ENCODE peak calls at places on chromosomes 5 and 9, in five cellular contexts. One of them, this sample, is unnamed.

GRCh38 chr9:385818-386398 is 171.2 kb downstream of the DOCK8 start:
- DNase-seq in CD4-positive, CD25-positive, alpha-beta regulatory T cell: peak; percentile 36
- DNase-seq in stimulated activated CD8-positive, alpha-beta memory T cell treated with anti-CD3 and anti-CD28 coated beads, Interleukin-15, amount 100 ng/mL, for 4 hours: no peak
- DNase-seq in GM03348: peak; percentile 74
- DNase-seq in EL: peak; percentile 46
- DNase-seq in this sample: no peak

GRCh38 chr5:129904667-129905466 is 602 bp downstream of the CHSY3 start:
- DNase-seq in CD4-positive, CD25-positive, alpha-beta regulatory T cell: no peak
- DNase-seq in stimulated activated CD8-positive, alpha-beta memory T cell treated with anti-CD3 and anti-CD28 coated beads, Interleukin-15, amount 100 ng/mL, for 4 hours: no peak
- DNase-seq in GM03348: peak; percentile 50
- DNase-seq in EL: peak; percentile 13
- DNase-seq in this sample: no peak

GRCh38 chr5:180012316-180012715 is 59.2 kb downstream of the RNF130 start:
- DNase-seq in CD4-positive, CD25-positive, alpha-beta regulatory T cell: no peak
- DNase-seq in stimulated activated CD8-positive, alpha-beta memory T cell treated with anti-CD3 and anti-CD28 coated beads, Interleukin-15, amount 100 ng/mL, for 4 hours: no peak
- DNase-seq in GM03348: no peak
- DNase-seq in EL: no peak
- DNase-seq in this sample: no peak

GRCh38 chr5:159928122-159928960 is 12.1 kb downstream of the ADRA1B start:
- DNase-seq in CD4-positive, CD25-positive, alpha-beta regulatory T cell: no peak
- DNase-seq in stimulated activated CD8-positive, alpha-beta memory T cell treated with anti-CD3 and anti-CD28 coated beads, Interleukin-15, amount 100 ng/mL, for 4 hours: no peak
- DNase-seq in GM03348: peak; percentile 90
- DNase-seq in EL: peak; percentile 89
- DNase-seq in this sample: no peak

GRCh38 chr5:68648944-68649874 is 433.7 kb downstream of the PIK3R1 start:
- DNase-seq in CD4-positive, CD25-positive, alpha-beta regulatory T cell: no peak
- DNase-seq in stimulated activated CD8-positive, alpha-beta memory T cell treated with anti-CD3 and anti-CD28 coated beads, Interleukin-15, amount 100 ng/mL, for 4 hours: no peak
- DNase-seq in GM03348: no peak
- DNase-seq in EL: no peak
- DNase-seq in this sample: no peak

GRCh38 chr5:65108786-65109743 is 340.3 kb downstream of the CWC27 start:
- DNase-seq in CD4-positive, CD25-positive, alpha-beta regulatory T cell: no peak
- DNase-seq in stimulated activated CD8-positive, alpha-beta memory T cell treated with anti-CD3 and anti-CD28 coated beads, Interleukin-15, amount 100 ng/mL, for 4 hours: no peak
- DNase-seq in GM03348: no peak
- DNase-seq in EL: peak; percentile 76
- DNase-seq in this sample: no peak

GRCh38 chr5:43647789-43648188 is 44.8 kb downstream of the NNT start:
- DNase-seq in CD4-positive, CD25-positive, alpha-beta regulatory T cell: no peak
- DNase-seq in stimulated activated CD8-positive, alpha-beta memory T cell treated with anti-CD3 and anti-CD28 coated beads, Interleukin-15, amount 100 ng/mL, for 4 hours: no peak
- DNase-seq in GM03348: no peak
- DNase-seq in EL: no peak
- DNase-seq in this sample: no peak

GRCh38 chr5:4942831-4943178 is 197.3 kb upstream of the ADAMTS16 start:
- DNase-seq in CD4-positive, CD25-positive, alpha-beta regulatory T cell: no peak
- DNase-seq in stimulated activated CD8-positive, alpha-beta memory T cell treated with anti-CD3 and anti-CD28 coated beads, Interleukin-15, amount 100 ng/mL, for 4 hours: no peak
- DNase-seq in GM03348: no peak
- DNase-seq in EL: no peak
- DNase-seq in this sample: no peak